ENCODE peak calls at places on chromosomes 11 and 22, in eight cellular contexts. Y, L, Z, I, V, D, X and J are unnamed samples.

GRCh38 chr11:17906436-17906835 is 106.4 kb downstream of the SERGEF start:
- DNase-seq in Y (no peak), L (no peak), Z (no peak), I (no peak), V (no peak), D (no peak), X (no peak), J (no peak)

GRCh38 chr11:74311352-74311926 is at the start of gene P4HA3:
- DNase-seq in Y (no peak), L (peak; percentile 86), Z (peak; percentile 79), I (peak; percentile 71), V (peak; percentile 18), D (peak; percentile 29), X (peak; percentile 46), J (no peak)

GRCh38 chr11:57787920-57788716 is 26.5 kb downstream of the CTNND1 start:
- DNase-seq in Y (no peak), L (no peak), Z (peak; percentile 66), I (no peak), V (no peak), D (peak; percentile 59), X (no peak), J (no peak)

GRCh38 chr11:7552666-7553065 is 38.9 kb downstream of the PPFIBP2 start:
- DNase-seq in Y (no peak), L (no peak), Z (no peak), I (no peak), V (no peak), D (no peak), X (no peak), J (no peak)

GRCh38 chr22:40058265-40058664 is 63.5 kb downstream of the FAM83F start:
- DNase-seq in Y (no peak), L (no peak), Z (no peak), I (no peak), V (no peak), D (no peak), X (no peak), J (no peak)

GRCh38 chr11:118907051-118907748 is 18.5 kb downstream of the BCL9L start:
- DNase-seq in Y (peak; percentile 87), L (peak; percentile 91), Z (peak; percentile 89), I (peak; percentile 89), V (no peak), D (peak; percentile 65), X (peak; percentile 71), J (peak; percentile 70)

GRCh38 chr11:10503217-10503616 is 37.8 kb downstream of the RNF141 start:
- DNase-seq in Y (no peak), L (no peak), Z (no peak), I (no peak), V (no peak), D (no peak), X (no peak), J (no peak)

GRCh38 chr11:19441752-19442553 is 201.2 kb upstream of the E2F8 start:
- DNase-seq in Y (peak; percentile 57), L (peak; percentile 66), Z (peak; percentile 78), I (peak; percentile 83), V (peak; percentile 66), D (peak; percentile 75), X (peak; percentile 93), J (peak; percentile 92)

GRCh38 chr11:80255021-80255420 is 814.2 kb upstream of the TENM4 start:
- DNase-seq in Y (no peak), L (no peak), Z (no peak), I (no peak), V (no peak), D (no peak), X (no peak), J (no peak)

GRCh38 chr11:68989936-68990606 is 9.3 kb upstream of the MRGPRD start:
- DNase-seq in Y (no peak), L (peak; percentile 28), Z (no peak), I (no peak), V (no peak), D (no peak), X (no peak), J (no peak)

GRCh38 chr11:128161994-128162393 is 425.4 kb downstream of the ETS1 start:
- DNase-seq in Y (no peak), L (no peak), Z (no peak), I (no peak), V (no peak), D (no peak), X (no peak), J (no peak)

GRCh38 chr22:43305806-43306205 is 37.4 kb downstream of the SCUBE1 start:
- DNase-seq in Y (no peak), L (no peak), Z (no peak), I (no peak), V (no peak), D (no peak), X (no peak), J (no peak)

GRCh38 chr22:32911526-32911925 is 110.0 kb downstream of the TIMP3 start:
- DNase-seq in Y (no peak), L (no peak), Z (no peak), I (no peak), V (no peak), D (peak; percentile 21), X (peak; percentile 10), J (no peak)

GRCh38 chr11:1933416-1934325 is 13.5 kb upstream of the MRPL23 start:
- DNase-seq in Y (no peak), L (peak; percentile 37), Z (no peak), I (peak; percentile 7), V (no peak), D (no peak), X (no peak), J (no peak)

GRCh38 chr11:2312232-2313042 is 10.6 kb downstream of the TSPAN32 start:
- DNase-seq in Y (no peak), L (peak; percentile 88), Z (no peak), I (peak; percentile 11), V (no peak), D (peak; percentile 56), X (peak; percentile 71), J (peak; percentile 57)

GRCh38 chr22:49286236-49286760 is 541.4 kb downstream of the BRD1 start:
- DNase-seq in Y (no peak), L (no peak), Z (no peak), I (no peak), V (no peak), D (no peak), X (no peak), J (no peak)

GRCh38 chr11:304061-304506 is 3.5 kb upstream of the IFITM2 start:
- DNase-seq in Y (no peak), L (peak; percentile 79), Z (no peak), I (no peak), V (no peak), D (no peak), X (no peak), J (no peak)

GRCh38 chr11:60835472-60835871 is 6.4 kb upstream of the CCDC86 start:
- DNase-seq in Y (no peak), L (no peak), Z (no peak), I (no peak), V (no peak), D (no peak), X (no peak), J (no peak)

GRCh38 chr11:132186699-132187098 is 816.3 kb downstream of the NTM start:
- DNase-seq in Y (no peak), L (no peak), Z (no peak), I (no peak), V (no peak), D (no peak), X (no peak), J (no peak)

GRCh38 chr11:27391336-27392015 is 28.5 kb upstream of the CCDC34 start:
- DNase-seq in Y (no peak), L (no peak), Z (no peak), I (no peak), V (peak; percentile 3), D (no peak), X (no peak), J (no peak)

GRCh38 chr11:120748485-120748814 is 236.9 kb downstream of the GRIK4 start:
- DNase-seq in Y (no peak), L (no peak), Z (no peak), I (no peak), V (no peak), D (no peak), X (no peak), J (no peak)

GRCh38 chr22:36221799-36222751 is 17.3 kb downstream of the APOL2 start:
- DNase-seq in Y (no peak), L (no peak), Z (peak; percentile 52), I (peak; percentile 56), V (peak; percentile 32), D (no peak), X (peak; percentile 48), J (no peak)

GRCh38 chr11:119188887-119189286 is 3.6 kb downstream of the NHERF4 start:
- DNase-seq in Y (no peak), L (peak; percentile 26), Z (no peak), I (no peak), V (no peak), D (no peak), X (no peak), J (no peak)

GRCh38 chr11:71304491-71304890 is 52.1 kb upstream of the SHANK2 start:
- DNase-seq in Y (no peak), L (no peak), Z (no peak), I (no peak), V (no peak), D (no peak), X (no peak), J (no peak)

GRCh38 chr11:71302534-71302909 is 50.1 kb upstream of the SHANK2 start:
- DNase-seq in Y (no peak), L (no peak), Z (no peak), I (no peak), V (no peak), D (no peak), X (no peak), J (no peak)

GRCh38 chr11:71304045-71304444 is 51.7 kb upstream of the SHANK2 start:
- DNase-seq in Y (no peak), L (no peak), Z (no peak), I (no peak), V (no peak), D (no peak), X (no peak), J (no peak)

GRCh38 chr11:71301858-71302533 is 49.6 kb upstream of the SHANK2 start:
- DNase-seq in Y (no peak), L (peak; percentile 57), Z (peak; percentile 28), I (no peak), V (no peak), D (no peak), X (no peak), J (no peak)

GRCh38 chr11:71302911-71303310 is 50.5 kb upstream of the SHANK2 start:
- DNase-seq in Y (no peak), L (no peak), Z (no peak), I (no peak), V (no peak), D (no peak), X (no peak), J (no peak)
- TF ChIP-seq CTCF in Y (no peak), L (no peak), Z (no peak), I (no peak), V (peak; percentile 36), D (peak; percentile 20), X (peak; percentile 19), J (peak; percentile 40)

GRCh38 chr22:46761539-46762237 is 762 bp upstream of the TBC1D22A start:
- DNase-seq in Y (no peak), L (no peak), Z (no peak), I (no peak), V (no peak), D (no peak), X (no peak), J (no peak)
- TF ChIP-seq CTCF in Y (no peak), L (no peak), Z (no peak), I (no peak), V (no peak), D (no peak), X (no peak), J (no peak)

GRCh38 chr11:46522682-46523281 is 71.0 kb downstream of the AMBRA1 start:
- DNase-seq in Y (no peak), L (no peak), Z (no peak), I (no peak), V (no peak), D (no peak), X (no peak), J (no peak)
- TF ChIP-seq CTCF in Y (no peak), L (no peak), Z (no peak), I (no peak), V (peak; percentile 4), D (no peak), X (no peak), J (peak; percentile 2)

GRCh38 chr11:65915101-65915820 is 3.6 kb downstream of the C11orf68 start:
- DNase-seq in Y (no peak), L (no peak), Z (no peak), I (no peak), V (no peak), D (no peak), X (peak; percentile 17), J (no peak)
- TF ChIP-seq CTCF in Y (no peak), L (no peak), Z (no peak), I (no peak), V (no peak), D (no peak), X (no peak), J (no peak)